ENCODE peak calls at places on chromosomes 7 and 10, in four cellular contexts. E, X, J and H are unnamed samples.

GRCh38 chr7:153503093-153503492 is 549.1 kb upstream of the DPP6 start:
- DNase-seq in E (no peak), X (no peak), J (no peak), H (no peak)

GRCh38 chr7:100682228-100682741 is 8.7 kb downstream of the GNB2 start:
- DNase-seq in E (no peak), X (no peak), J (no peak), H (no peak)

GRCh38 chr7:31373337-31374289 is 33.1 kb upstream of the NEUROD6 start:
- DNase-seq in E (no peak), X (no peak), J (peak), H (peak)

GRCh38 chr10:30631188-30631587 is 1.6 kb upstream of the LYZL2 start:
- DNase-seq in E (no peak), X (no peak), J (no peak), H (no peak)

GRCh38 chr10:71685554-71686202 is 33.9 kb downstream of the C10orf105 start:
- DNase-seq in E (no peak), X (no peak), J (no peak), H (no peak)

GRCh38 chr10:111142082-111142481 is 65.3 kb downstream of the ADRA2A start:
- DNase-seq in E (no peak), X (no peak), J (peak), H (no peak)

GRCh38 chr7:115658223-115658622 is 372.3 kb downstream of the TFEC start:
- DNase-seq in E (no peak), X (no peak), J (no peak), H (no peak)

GRCh38 chr7:74101061-74101681 is 17.6 kb downstream of the LIMK1 start:
- DNase-seq in E (no peak), X (no peak), J (no peak), H (no peak)

GRCh38 chr10:61758440-61758839 is 95.7 kb downstream of the CABCOCO1 start:
- DNase-seq in E (no peak), X (no peak), J (no peak), H (no peak)

GRCh38 chr7:121633186-121633585 is 237.1 kb upstream of the FAM3C start:
- DNase-seq in E (no peak), X (no peak), J (no peak), H (no peak)

GRCh38 chr7:96734343-96734742 is 24.7 kb upstream of the SEM1 start:
- DNase-seq in E (no peak), X (no peak), J (no peak), H (no peak)

GRCh38 chr7:45582868-45583277 is 8.7 kb downstream of the ADCY1 start:
- DNase-seq in E (no peak), X (no peak), J (no peak), H (no peak)

GRCh38 chr7:1884583-1885350 is 214.7 kb downstream of the ELFN1 start:
- DNase-seq in E (no peak), X (no peak), J (no peak), H (no peak)

GRCh38 chr7:151005566-151005965 is 14.7 kb downstream of the NOS3 start:
- DNase-seq in E (no peak), X (no peak), J (no peak), H (no peak)

GRCh38 chr10:113780681-113781250 is 29.3 kb downstream of the PLEKHS1 start:
- DNase-seq in E (no peak), X (no peak), J (no peak), H (no peak)

GRCh38 chr10:14982744-14983143 is 23.6 kb downstream of the MEIG1 start:
- DNase-seq in E (no peak), X (no peak), J (no peak), H (no peak)

GRCh38 chr7:64838691-64839090 is 44.5 kb downstream of the ZNF138 start:
- DNase-seq in E (no peak), X (no peak), J (no peak), H (no peak)

GRCh38 chr7:24024276-24024675 is 259.7 kb upstream of the NPY start:
- DNase-seq in E (no peak), X (no peak), J (no peak), H (no peak)

GRCh38 chr10:132908621-132909295 is 33.6 kb downstream of the CFAP46 start:
- DNase-seq in E (no peak), X (no peak), J (no peak), H (no peak)

GRCh38 chr7:36668750-36669149 is 55.5 kb downstream of the AOAH start:
- DNase-seq in E (no peak), X (no peak), J (no peak), H (no peak)

GRCh38 chr10:122703483-122704448 is 4.1 kb upstream of the C10orf120 start:
- DNase-seq in E (peak), X (peak), J (peak), H (peak)

GRCh38 chr7:158684329-158684728 is 20.3 kb downstream of the NCAPG2 start:
- DNase-seq in E (no peak), X (no peak), J (no peak), H (no peak)

GRCh38 chr7:101629171-101629570 is at the start of gene MYL10:
- DNase-seq in E (no peak), X (no peak), J (no peak), H (no peak)

GRCh38 chr7:69735582-69735981 is 137.3 kb downstream of the AUTS2 start:
- DNase-seq in E (no peak), X (no peak), J (no peak), H (no peak)

GRCh38 chr10:62870866-62871265 is 54.7 kb upstream of the EGR2 start:
- DNase-seq in E (no peak), X (no peak), J (no peak), H (no peak)

GRCh38 chr10:45421231-45422097 is 47.4 kb downstream of the ALOX5 start:
- DNase-seq in E (no peak), X (peak), J (no peak), H (no peak)

GRCh38 chr7:45884136-45884535 is 4.2 kb upstream of the IGFBP1 start:
- DNase-seq in E (no peak), X (no peak), J (no peak), H (no peak)

GRCh38 chr10:62980697-62981495 is 152.2 kb upstream of the NRBF2 start:
- DNase-seq in E (no peak), X (peak), J (no peak), H (no peak)

GRCh38 chr10:60905580-60905979 is 38.4 kb downstream of the RHOBTB1 start:
- DNase-seq in E (no peak), X (no peak), J (no peak), H (no peak)

GRCh38 chr10:92382631-92383030 is 91.7 kb downstream of the MARCHF5 start:
- DNase-seq in E (no peak), X (no peak), J (no peak), H (no peak)